ENCODE peak calls at places on chromosome 15, in nine cellular contexts. S is WTC11, W is A549, C is endothelial cell of umbilical vein, M is IMR-90, I is spleen, L is HCT116, F is brain microvascular endothelial cell, X is astrocyte of the cerebellum. E is an unnamed sample.

GRCh38 chr15:29749365-29750086 is 72.7 kb downstream of the TJP1 start:
- DNase-seq in S (no peak), W (no peak), C (no peak), M (no peak), I (no peak), L (no peak), F (no peak), X (no peak), E (no peak)

GRCh38 chr15:58513681-58514336 is 82.0 kb downstream of the LIPC start:
- DNase-seq in S (no peak), W (no peak), C (no peak), M (no peak), I (no peak), L (no peak), F (no peak), X (no peak), E (no peak)

GRCh38 chr15:31214158-31214863 is 112.3 kb upstream of the KLF13 start:
- DNase-seq in S (no peak), W (no peak), C (no peak), M (no peak), I (no peak), L (no peak), F (no peak), X (no peak), E (no peak)

GRCh38 chr15:60844431-60845174 is 365.7 kb upstream of the ICE2 start:
- DNase-seq in S (no peak), W (no peak), C (no peak), M (no peak), I (no peak), L (no peak), F (no peak), X (no peak), E (no peak)

GRCh38 chr15:69679623-69680228 is 227.1 kb downstream of the RPLP1 start:
- DNase-seq in S (no peak), W (no peak), C (no peak), M (no peak), I (no peak), L (no peak), F (no peak), X (no peak), E (no peak)

GRCh38 chr15:28954466-28955159 is 68.8 kb downstream of the APBA2 start:
- DNase-seq in S (no peak), W (no peak), C (no peak), M (no peak), I (peak; percentile 66), L (no peak), F (no peak), X (no peak), E (no peak)

GRCh38 chr15:63504979-63505841 is 817 bp downstream of the USP3 start:
- DNase-seq in S (peak; percentile 59), W (no peak), C (peak; percentile 75), M (peak; percentile 51), I (peak; percentile 93), L (no peak), F (peak; percentile 45), X (no peak), E (peak; percentile 73)

GRCh38 chr15:95485367-95485766 is 845.1 kb upstream of the NR2F2 start:
- DNase-seq in S (no peak), W (no peak), C (no peak), M (no peak), I (no peak), L (no peak), F (no peak), X (no peak), E (no peak)

GRCh38 chr15:39404767-39405173 is 176.1 kb upstream of the THBS1 start:
- DNase-seq in S (no peak), W (no peak), C (no peak), M (peak; percentile 95), I (no peak), L (no peak), F (peak; percentile 93), X (peak; percentile 5), E (peak; percentile 98)

GRCh38 chr15:59632714-59633113 is 21.1 kb downstream of the GCNT3 start:
- DNase-seq in S (peak; percentile 64), W (peak; percentile 54), C (no peak), M (no peak), I (no peak), L (no peak), F (no peak), X (no peak), E (no peak)

GRCh38 chr15:40766906-40767837 is 2.6 kb upstream of the C15orf62 start:
- DNase-seq in S (no peak), W (no peak), C (no peak), M (peak; percentile 50), I (no peak), L (no peak), F (peak; percentile 60), X (no peak), E (peak; percentile 59)

GRCh38 chr15:40766194-40766830 is 2.4 kb downstream of the GCHFR start:
- DNase-seq in S (no peak), W (no peak), C (no peak), M (peak; percentile 28), I (no peak), L (no peak), F (no peak), X (no peak), E (peak; percentile 49)

GRCh38 chr15:40764766-40765136 is 883 bp downstream of the GCHFR start:
- DNase-seq in S (no peak), W (no peak), C (no peak), M (no peak), I (no peak), L (no peak), F (no peak), X (no peak), E (no peak)

GRCh38 chr15:40762919-40763800 is 708 bp upstream of the GCHFR start:
- DNase-seq in S (peak; percentile 50), W (no peak), C (peak; percentile 63), M (peak; percentile 11), I (peak; percentile 83), L (no peak), F (no peak), X (no peak), E (no peak)

DNA sequence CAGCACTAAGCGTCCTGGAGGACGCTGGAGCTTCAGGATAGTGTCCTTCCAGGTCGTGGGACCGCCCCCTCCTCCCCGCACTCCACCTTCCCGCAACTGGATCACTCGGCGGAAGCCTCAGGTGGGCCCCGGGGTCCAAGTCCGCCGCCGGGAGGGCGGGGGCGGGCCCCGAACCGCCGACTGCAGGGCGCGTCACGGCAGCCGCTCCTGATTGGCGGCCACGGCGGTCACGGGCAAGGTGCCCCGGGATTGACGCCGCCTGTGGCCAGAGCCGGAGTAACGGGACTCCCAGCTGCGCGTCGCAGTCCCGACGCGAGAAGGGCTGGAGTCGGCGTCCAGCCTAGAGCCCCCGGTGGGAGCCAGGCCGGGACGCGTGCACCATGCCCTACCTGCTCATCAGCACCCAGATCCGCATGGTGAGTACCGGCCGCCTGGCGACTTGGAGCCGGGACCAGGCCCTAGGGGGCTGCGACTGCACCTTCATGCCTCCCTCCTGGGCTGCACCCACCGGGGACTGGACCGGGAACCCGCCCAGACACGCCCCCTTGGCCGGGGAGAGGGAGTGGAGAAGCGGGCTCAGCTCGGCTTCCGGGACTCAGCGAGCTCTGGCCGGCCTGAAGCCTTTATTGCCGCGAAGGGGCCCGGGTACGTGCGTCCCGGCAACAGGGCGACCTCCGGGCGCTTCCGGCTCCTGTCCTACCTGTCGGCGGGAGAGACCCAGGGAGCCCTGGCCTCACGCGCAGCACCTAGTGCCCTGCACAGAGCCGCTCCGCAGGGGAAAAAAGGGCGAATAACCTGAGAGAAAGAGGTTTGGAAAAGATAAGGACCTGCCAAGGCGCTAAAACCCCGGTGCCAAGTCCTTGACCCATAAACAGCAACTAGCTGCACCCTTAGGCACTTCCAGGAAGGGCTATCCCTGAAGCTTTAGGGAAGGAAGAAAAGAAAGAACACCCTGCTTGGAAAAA is at the start of gene GCHFR:
- DNase-seq in S (peak; percentile 81), W (peak; percentile 67), C (peak; percentile 73), M (peak; percentile 47), I (peak; percentile 93), L (no peak), F (peak; percentile 18), X (no peak), E (no peak)
- TF ChIP-seq CTCF in S (no peak), W (peak; percentile 20), C (peak; percentile 59), M (peak; percentile 32), I (peak; percentile 63), L (no peak), F (peak; percentile 42), X (peak; percentile 4), E (peak; percentile 23)

DNA sequence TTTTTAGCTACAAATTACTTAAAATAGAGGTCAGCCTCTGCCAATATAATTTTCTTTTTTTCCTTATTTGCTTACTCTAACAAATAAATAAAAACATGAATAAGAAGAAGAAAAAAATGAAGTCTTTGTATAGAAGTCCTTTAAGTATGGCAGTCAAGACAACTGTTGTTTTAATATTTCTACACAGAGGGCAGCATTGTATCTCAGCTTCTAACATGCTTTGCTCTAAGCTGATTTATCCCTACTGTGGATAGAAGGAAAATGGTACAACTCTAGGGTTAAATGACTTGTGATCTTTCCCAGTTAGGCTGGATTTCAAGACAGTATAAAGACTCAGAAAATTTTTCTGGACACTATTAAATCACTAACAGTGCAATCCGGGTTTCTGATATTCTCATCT is 104.3 kb upstream of the MEIS2 start:
- DNase-seq in S (no peak), W (no peak), C (no peak), M (no peak), I (no peak), L (no peak), F (no peak), X (no peak), E (no peak)
- TF ChIP-seq CTCF in S (no peak), W (no peak), C (no peak), M (no peak), I (no peak), L (no peak), F (no peak), X (no peak), E (no peak)

GRCh38 chr15:66706225-66706732 is 4.2 kb downstream of the SMAD6 start:
- DNase-seq in S (peak; percentile 42), W (no peak), C (peak; percentile 45), M (peak; percentile 35), I (no peak), L (no peak), F (no peak), X (no peak), E (peak; percentile 38)
- TF ChIP-seq CTCF in S (peak; percentile 36), W (peak; percentile 64), C (peak; percentile 68), M (peak; percentile 53), I (peak; percentile 41), L (peak; percentile 60), F (peak; percentile 62), X (peak; percentile 58), E (peak; percentile 56)

GRCh38 chr15:80559761-80560160 is 135.3 kb upstream of the ABHD17C start:
- DNase-seq in S (no peak), W (no peak), C (no peak), M (no peak), I (no peak), L (no peak), F (no peak), X (no peak), E (no peak)

GRCh38 chr15:80562033-80562432 is 133.1 kb upstream of the ABHD17C start:
- DNase-seq in S (no peak), W (no peak), C (no peak), M (peak; percentile 17), I (no peak), L (no peak), F (no peak), X (no peak), E (no peak)

GRCh38 chr15:80560601-80561025 is 134.5 kb upstream of the ABHD17C start:
- DNase-seq in S (no peak), W (no peak), C (no peak), M (no peak), I (no peak), L (no peak), F (peak; percentile 28), X (no peak), E (no peak)

GRCh38 chr15:80562846-80563245 is 132.3 kb upstream of the ABHD17C start:
- DNase-seq in S (no peak), W (no peak), C (no peak), M (no peak), I (no peak), L (no peak), F (no peak), X (no peak), E (no peak)

GRCh38 chr15:80561500-80561899 is 133.6 kb upstream of the ABHD17C start:
- DNase-seq in S (no peak), W (no peak), C (no peak), M (peak; percentile 19), I (no peak), L (no peak), F (no peak), X (no peak), E (no peak)
- TF ChIP-seq CTCF in S (no peak), W (no peak), C (no peak), M (no peak), I (no peak), L (no peak), F (no peak), X (no peak), E (no peak)

E was measured in foreskin fibroblast.